ENCODE peak calls at places on chromosomes 3 and 15, in six cellular contexts. T is choroid plexus epithelial cell, D is neural progenitor cell, U is HepG2, I is epithelial cell of esophagus, P is WTC11. Z is an unnamed sample.

GRCh38 chr15:38002883-38003477 is 68.5 kb downstream of the TMCO5A start:
- DNase-seq in T (peak), I (peak), P (peak), D (peak), U (peak), Z (no peak)

GRCh38 chr15:40092416-40093223 is 16.1 kb downstream of the BMF start:
- DNase-seq in U (peak), P (no peak), I (no peak), D (peak), T (peak), Z (peak)

GRCh38 chr3:124780356-124780755 is 50.1 kb downstream of the UMPS start:
- DNase-seq in D (no peak), P (no peak), I (no peak), U (no peak), T (peak), Z (peak)

GRCh38 chr15:64915518-64916227 is 4.0 kb downstream of the ANKDD1A start:
- DNase-seq in P (no peak), I (no peak), D (no peak), U (no peak), T (no peak), Z (no peak)

GRCh38 chr15:38487383-38487782 is 33.5 kb downstream of the FAM98B start:
- DNase-seq in U (no peak), I (no peak), D (no peak), T (no peak), P (no peak), Z (no peak)

GRCh38 chr3:129045675-129046036 is 14.9 kb upstream of the GP9 start:
- DNase-seq in I (peak), P (peak), D (no peak), U (no peak), T (no peak), Z (peak)

GRCh38 chr3:5095879-5096278 is 26.2 kb upstream of the ARL8B start:
- DNase-seq in U (no peak), D (peak), T (peak), P (peak), I (no peak), Z (peak)

GRCh38 chr3:42557849-42558248 is 23.9 kb downstream of the SEC22C start:
- DNase-seq in P (no peak), D (no peak), T (no peak), U (peak), I (no peak), Z (no peak)

GRCh38 chr15:73941871-73942635 is 15.8 kb downstream of the LOXL1 start:
- DNase-seq in T (peak), U (no peak), P (no peak), D (no peak), I (no peak), Z (no peak)

GRCh38 chr3:169550284-169550683 is 113.2 kb downstream of the MECOM start:
- DNase-seq in D (no peak), P (no peak), I (no peak), U (no peak), T (no peak), Z (no peak)

GRCh38 chr15:47505712-47506542 is 211.4 kb upstream of the SEMA6D start:
- DNase-seq in I (peak), U (no peak), D (no peak), P (no peak), T (peak), Z (peak)

GRCh38 chr3:178597388-178597787 is 61.2 kb downstream of the KCNMB2 start:
- DNase-seq in U (no peak), D (no peak), T (no peak), I (no peak), P (no peak), Z (no peak)

GRCh38 chr15:48017747-48018146 is 103.0 kb upstream of the SLC24A5 start:
- DNase-seq in P (no peak), T (no peak), D (no peak), I (peak), U (no peak), Z (no peak)

GRCh38 chr3:59783468-59783988 is 733.7 kb upstream of the CFAP20DC start:
- DNase-seq in P (no peak), I (no peak), D (no peak), U (no peak), T (no peak), Z (no peak)

GRCh38 chr3:177057768-177058167 is 139.5 kb downstream of the TBL1XR1 start:
- DNase-seq in D (no peak), T (no peak), P (no peak), I (peak), U (no peak), Z (no peak)

GRCh38 chr15:71465109-71465508 is 345.2 kb upstream of the NR2E3 start:
- DNase-seq in P (no peak), T (no peak), D (no peak), U (no peak), I (no peak), Z (no peak)

GRCh38 chr15:71471347-71471746 is 339.0 kb upstream of the NR2E3 start:
- DNase-seq in D (no peak), T (peak), I (peak), P (no peak), U (no peak), Z (no peak)

GRCh38 chr15:71472699-71473098 is 337.7 kb upstream of the NR2E3 start:
- DNase-seq in U (no peak), D (no peak), P (no peak), T (no peak), I (no peak), Z (no peak)

GRCh38 chr15:71468715-71469114 is 341.6 kb upstream of the NR2E3 start:
- DNase-seq in U (no peak), D (no peak), P (no peak), I (no peak), T (no peak), Z (no peak)

GRCh38 chr15:71469393-71469792 is 341.0 kb upstream of the NR2E3 start:
- DNase-seq in I (no peak), P (peak), D (no peak), T (peak), U (no peak), Z (no peak)
- TF ChIP-seq CTCF in I (no peak), P (no peak), D (no peak), T (peak), U (no peak), Z (peak)

DNA sequence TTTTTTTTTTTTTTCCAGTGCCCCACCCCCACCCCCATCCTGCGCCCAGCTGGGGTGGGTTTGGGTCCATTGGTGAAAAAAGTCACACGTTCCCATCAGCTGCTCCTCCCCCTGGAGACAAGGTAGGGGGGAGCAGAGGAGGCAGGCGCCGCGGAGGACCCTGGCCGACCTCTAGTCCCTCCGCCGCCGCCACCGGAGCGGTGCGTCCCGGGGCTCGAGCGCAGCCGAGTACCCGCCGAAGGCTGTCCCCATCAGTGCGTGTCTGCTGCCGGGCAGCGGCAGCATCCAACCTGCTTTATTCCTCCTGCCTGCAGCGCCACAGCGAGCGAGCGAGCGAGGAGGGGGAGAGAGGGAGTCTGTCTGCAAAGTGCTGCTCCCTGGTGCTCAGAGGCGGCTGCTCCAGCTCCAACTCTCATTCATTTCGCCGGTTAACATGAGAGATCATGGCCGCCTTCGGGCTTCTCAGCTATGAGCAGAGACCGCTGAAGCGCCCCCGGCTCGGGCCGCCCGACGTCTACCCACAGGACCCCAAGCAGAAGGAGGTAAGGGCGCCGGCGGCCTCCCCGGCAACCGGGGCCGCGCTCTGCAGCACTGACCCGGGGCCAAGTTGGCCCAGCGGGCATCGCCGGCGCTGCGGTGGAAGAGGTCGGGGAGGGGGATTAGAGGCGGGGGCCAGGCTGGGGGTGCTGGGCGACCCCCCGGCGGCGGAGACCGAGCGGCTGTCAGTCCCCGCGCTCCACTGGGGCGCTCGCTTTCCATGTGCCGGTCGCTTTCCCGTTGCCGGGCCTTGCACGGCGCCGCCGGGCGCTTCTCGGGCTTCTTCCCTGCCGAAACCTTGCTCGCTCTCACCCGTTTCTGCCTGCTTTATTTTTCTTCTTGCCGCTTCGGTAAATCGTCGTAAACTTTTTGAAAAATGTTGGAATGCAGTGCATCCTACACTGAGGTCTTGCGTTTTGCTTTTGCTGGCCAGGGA is 1.3 kb downstream of the MED12L start:
- DNase-seq in I (peak), U (peak), D (peak), T (peak), P (peak), Z (peak)
- TF ChIP-seq CTCF in I (peak), U (peak), D (peak), T (peak), P (peak), Z (peak)

DNA sequence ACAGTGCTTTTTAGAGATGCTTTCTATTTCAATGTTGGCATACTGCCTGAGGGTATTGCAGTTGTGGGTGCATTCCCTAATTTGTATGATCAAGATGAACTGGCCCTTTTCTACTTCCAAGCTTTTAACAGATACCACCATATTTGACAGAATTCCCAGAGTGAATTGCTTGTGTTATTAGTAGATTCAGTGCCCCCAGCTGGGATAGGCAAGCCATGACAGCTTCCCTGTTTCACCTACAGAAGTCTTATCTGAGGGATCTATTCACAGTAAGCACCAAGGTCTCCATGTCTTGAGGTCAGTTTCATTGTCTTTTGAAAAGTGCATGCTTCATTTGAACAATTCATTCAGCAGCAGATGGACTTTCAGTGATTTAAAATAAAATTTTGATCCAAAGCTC is 68.8 kb upstream of the GOLGA6B start:
- DNase-seq in U (peak), I (peak), P (no peak), T (peak), D (no peak), Z (no peak)
- TF ChIP-seq CTCF in U (no peak), I (peak), P (no peak), T (peak), D (no peak), Z (peak)

GRCh38 chr3:163779396-163780344 is 1298.6 kb downstream of the SI start:
- DNase-seq in P (peak), I (no peak), U (peak), D (peak), T (no peak), Z (no peak)
- TF ChIP-seq CTCF in P (peak), I (no peak), U (peak), D (peak), T (no peak), Z (no peak)

GRCh38 chr15:62242999-62243398 is 77.9 kb upstream of the C2CD4B start:
- DNase-seq in P (no peak), D (no peak), I (no peak), T (no peak), U (no peak), Z (no peak)

GRCh38 chr15:62244762-62245161 is 79.7 kb upstream of the C2CD4B start:
- DNase-seq in P (peak), U (no peak), I (no peak), T (no peak), D (no peak), Z (no peak)

GRCh38 chr15:62240121-62240520 is 75.0 kb upstream of the C2CD4B start:
- DNase-seq in D (no peak), T (no peak), P (no peak), U (no peak), I (no peak), Z (no peak)

GRCh38 chr15:62240697-62241096 is 75.6 kb upstream of the C2CD4B start:
- DNase-seq in I (no peak), U (no peak), P (no peak), T (no peak), D (no peak), Z (no peak)

DNA sequence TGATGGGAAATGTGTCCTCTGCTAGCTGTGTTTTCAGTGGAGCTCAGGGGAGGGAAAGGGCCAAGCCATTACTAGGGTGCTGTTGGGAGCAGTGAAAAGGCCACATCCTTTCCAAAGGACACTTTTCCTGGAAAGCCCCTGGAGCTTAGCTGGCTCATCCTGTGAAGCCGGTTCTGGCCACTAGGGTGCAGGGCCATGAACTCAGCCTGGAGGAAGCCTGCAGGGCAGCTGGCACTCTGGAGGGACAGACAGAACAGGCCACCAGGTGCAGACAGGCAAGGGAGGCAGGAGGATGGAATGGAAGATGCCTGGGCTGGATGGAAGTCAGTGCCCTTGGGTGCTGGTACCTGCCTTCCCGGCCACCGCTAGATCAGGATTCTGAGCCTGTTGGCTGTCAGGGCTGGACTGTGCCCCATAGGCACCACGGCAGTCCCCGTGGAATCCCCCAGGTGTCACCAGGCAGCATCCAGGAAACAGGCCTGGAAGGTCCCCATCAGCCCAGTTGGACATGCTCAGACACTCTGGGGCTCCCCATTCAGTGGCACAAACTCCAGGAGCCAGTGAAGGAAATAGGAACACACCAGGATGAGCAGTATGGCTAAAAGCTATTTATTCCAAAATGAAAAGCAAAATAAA is 76.2 kb upstream of the C2CD4B start:
- DNase-seq in U (peak), I (peak), P (peak), D (peak), T (no peak), Z (no peak)
- TF ChIP-seq CTCF in U (peak), I (peak), P (peak), D (peak), T (peak), Z (peak)

GRCh38 chr3:67704322-67704721 is 49.9 kb upstream of the SUCLG2 start:
- DNase-seq in I (no peak), T (no peak), D (no peak), U (no peak), P (no peak), Z (no peak)
- TF ChIP-seq CTCF in I (no peak), T (no peak), D (no peak), U (peak), P (no peak), Z (no peak)

GRCh38 chr3:171514466-171514865 is 54.3 kb upstream of the TNIK start:
- DNase-seq in U (no peak), P (no peak), T (no peak), D (no peak), I (no peak), Z (no peak)
- TF ChIP-seq CTCF in U (no peak), P (no peak), T (peak), D (no peak), I (no peak), Z (peak)

GRCh38 chr15:89785064-89785770 is 9.1 kb downstream of the MESP2 start:
- DNase-seq in I (no peak), U (peak), D (no peak), P (no peak), T (no peak), Z (no peak)

GRCh38 chr15:89784686-89784960 is 8.5 kb downstream of the MESP2 start:
- DNase-seq in U (no peak), P (no peak), D (no peak), T (no peak), I (no peak), Z (no peak)

GRCh38 chr15:89783861-89784685 is 7.9 kb downstream of the MESP2 start:
- DNase-seq in U (no peak), P (no peak), I (no peak), D (no peak), T (no peak), Z (peak)

GRCh38 chr15:89781891-89782618 is 5.9 kb downstream of the MESP2 start:
- DNase-seq in D (no peak), P (no peak), U (peak), T (peak), I (peak), Z (no peak)

GRCh38 chr15:89783111-89783860 is 7.2 kb downstream of the MESP2 start:
- DNase-seq in T (peak), U (no peak), P (peak), I (no peak), D (no peak), Z (peak)
- TF ChIP-seq CTCF in T (no peak), U (no peak), P (no peak), I (no peak), D (no peak), Z (no peak)

DNA sequence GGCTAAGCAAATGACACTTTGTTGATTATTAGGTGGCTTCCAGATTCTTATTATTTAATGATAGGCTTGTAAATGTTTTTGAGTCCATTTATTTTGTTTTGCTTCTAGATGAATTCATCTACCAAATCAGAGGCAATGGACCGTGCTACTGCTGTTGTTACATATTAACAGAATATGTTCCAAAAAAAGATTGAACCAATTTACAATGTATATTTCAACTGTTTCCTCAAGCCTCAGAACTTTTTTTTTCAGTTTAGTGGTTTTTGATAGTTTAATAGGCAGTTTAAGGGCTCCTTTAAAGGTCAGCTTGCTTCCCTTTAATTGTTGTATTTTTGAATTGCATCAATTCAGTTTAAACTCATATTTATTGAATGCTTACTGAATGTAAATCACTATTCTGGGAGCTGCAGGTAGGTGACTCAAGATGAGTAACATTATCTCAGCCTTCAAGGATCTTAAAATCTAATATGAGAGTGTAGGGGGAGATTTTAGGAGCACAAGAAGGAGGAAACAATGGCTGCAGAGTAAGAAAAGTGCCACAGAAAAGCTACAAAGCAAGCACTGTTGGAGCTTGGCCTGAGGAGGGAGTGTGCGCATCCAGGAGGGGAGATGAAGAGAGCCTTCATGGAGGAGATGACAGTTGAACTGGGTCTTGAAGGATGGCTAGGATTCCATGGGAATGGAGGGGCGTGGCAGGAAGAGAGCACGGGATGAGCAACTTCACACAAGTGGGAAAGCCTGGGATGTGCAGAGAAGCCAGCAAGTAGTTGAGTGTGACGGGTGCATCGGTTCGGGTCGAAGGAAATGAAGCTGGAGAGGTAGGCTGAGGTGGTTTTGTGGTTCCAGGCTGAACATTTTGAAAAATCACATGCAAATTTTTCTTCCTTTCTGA is 14.7 kb downstream of the MAP2K1 start:
- DNase-seq in I (peak), U (no peak), D (peak), P (peak), T (no peak), Z (no peak)
- TF ChIP-seq CTCF in I (no peak), U (no peak), D (peak), P (no peak), T (peak), Z (peak)

GRCh38 chr15:89492111-89492641 is 4.2 kb downstream of the RHCG start:
- DNase-seq in I (no peak), T (peak), P (peak), D (peak), U (no peak), Z (peak)
- TF ChIP-seq CTCF in I (peak), T (peak), P (peak), D (peak), U (peak), Z (peak)

Z was measured in SK-N-SH.